ENCODE peak calls at places on chromosomes 13 and 19, in eight cellular contexts. One of them, this sample, is unnamed.

GRCh38 chr19:47144630-47145029 is 14.0 kb downstream of the SAE1 start:
- DNase-seq in cardiac muscle cell: no peak
- DNase-seq in AG04450: no peak
- DNase-seq in cardiac fibroblast: no peak
- DNase-seq in Caco-2: no peak
- DNase-seq in astrocyte: no peak
- DNase-seq in ascending aorta: no peak
- DNase-seq in astrocyte of the spinal cord: no peak
- DNase-seq in this sample: no peak

GRCh38 chr13:74026753-74027152 is 107.5 kb downstream of the KLF12 start:
- DNase-seq in cardiac muscle cell: peak
- DNase-seq in AG04450: no peak
- DNase-seq in cardiac fibroblast: peak
- DNase-seq in Caco-2: no peak
- DNase-seq in astrocyte: peak
- DNase-seq in ascending aorta: no peak
- DNase-seq in astrocyte of the spinal cord: peak
- DNase-seq in this sample: no peak

GRCh38 chr19:33300016-33300981 is 2.0 kb downstream of the CEBPA start:
- DNase-seq in cardiac muscle cell: peak
- DNase-seq in AG04450: no peak
- DNase-seq in cardiac fibroblast: no peak
- DNase-seq in Caco-2: no peak
- DNase-seq in astrocyte: no peak
- DNase-seq in ascending aorta: peak
- DNase-seq in astrocyte of the spinal cord: no peak
- DNase-seq in this sample: no peak

GRCh38 chr13:28558567-28558966 is 63.6 kb upstream of the FLT1 start:
- DNase-seq in cardiac muscle cell: peak
- DNase-seq in AG04450: no peak
- DNase-seq in cardiac fibroblast: peak
- DNase-seq in Caco-2: no peak
- DNase-seq in astrocyte: peak
- DNase-seq in ascending aorta: no peak
- DNase-seq in astrocyte of the spinal cord: no peak
- DNase-seq in this sample: no peak

GRCh38 chr13:99218545-99218944 is 17.9 kb downstream of the UBAC2 start:
- DNase-seq in cardiac muscle cell: no peak
- DNase-seq in AG04450: no peak
- DNase-seq in cardiac fibroblast: no peak
- DNase-seq in Caco-2: no peak
- DNase-seq in astrocyte: peak
- DNase-seq in ascending aorta: no peak
- DNase-seq in astrocyte of the spinal cord: peak
- DNase-seq in this sample: no peak

GRCh38 chr13:55999709-56000108 is 1141.0 kb upstream of the PRR20A start:
- DNase-seq in cardiac muscle cell: no peak
- DNase-seq in AG04450: no peak
- DNase-seq in cardiac fibroblast: no peak
- DNase-seq in Caco-2: no peak
- DNase-seq in astrocyte: no peak
- DNase-seq in ascending aorta: no peak
- DNase-seq in astrocyte of the spinal cord: no peak
- DNase-seq in this sample: peak

GRCh38 chr13:21852043-21852442 is 181.2 kb downstream of the FGF9 start:
- DNase-seq in cardiac muscle cell: no peak
- DNase-seq in AG04450: no peak
- DNase-seq in cardiac fibroblast: no peak
- DNase-seq in Caco-2: no peak
- DNase-seq in astrocyte: no peak
- DNase-seq in ascending aorta: no peak
- DNase-seq in astrocyte of the spinal cord: no peak
- DNase-seq in this sample: no peak

GRCh38 chr13:20383058-20383457 is 142.6 kb downstream of the CRYL1 start:
- DNase-seq in cardiac muscle cell: no peak
- DNase-seq in AG04450: no peak
- DNase-seq in cardiac fibroblast: no peak
- DNase-seq in Caco-2: no peak
- DNase-seq in astrocyte: no peak
- DNase-seq in ascending aorta: no peak
- DNase-seq in astrocyte of the spinal cord: no peak
- DNase-seq in this sample: no peak

GRCh38 chr13:101979825-101980224 is 422.0 kb downstream of the FGF14 start:
- DNase-seq in cardiac muscle cell: no peak
- DNase-seq in AG04450: no peak
- DNase-seq in cardiac fibroblast: no peak
- DNase-seq in Caco-2: no peak
- DNase-seq in astrocyte: no peak
- DNase-seq in ascending aorta: no peak
- DNase-seq in astrocyte of the spinal cord: no peak
- DNase-seq in this sample: no peak

GRCh38 chr13:27194895-27195764 is 23.5 kb upstream of the USP12 start:
- DNase-seq in cardiac muscle cell: peak
- DNase-seq in AG04450: no peak
- DNase-seq in cardiac fibroblast: peak
- DNase-seq in Caco-2: peak
- DNase-seq in astrocyte: peak
- DNase-seq in ascending aorta: no peak
- DNase-seq in astrocyte of the spinal cord: peak
- DNase-seq in this sample: no peak

GRCh38 chr19:17219286-17219685 is 4.1 kb downstream of the USE1 start:
- DNase-seq in cardiac muscle cell: no peak
- DNase-seq in AG04450: no peak
- DNase-seq in cardiac fibroblast: no peak
- DNase-seq in Caco-2: no peak
- DNase-seq in astrocyte: no peak
- DNase-seq in ascending aorta: no peak
- DNase-seq in astrocyte of the spinal cord: no peak
- DNase-seq in this sample: no peak

GRCh38 chr13:106350208-106350607 is 185.3 kb downstream of the EFNB2 start:
- DNase-seq in cardiac muscle cell: no peak
- DNase-seq in AG04450: no peak
- DNase-seq in cardiac fibroblast: no peak
- DNase-seq in Caco-2: no peak
- DNase-seq in astrocyte: no peak
- DNase-seq in ascending aorta: no peak
- DNase-seq in astrocyte of the spinal cord: no peak
- DNase-seq in this sample: no peak

GRCh38 chr13:100235311-100235901 is 146.5 kb downstream of the PCCA start:
- DNase-seq in cardiac muscle cell: peak
- DNase-seq in AG04450: no peak
- DNase-seq in cardiac fibroblast: peak
- DNase-seq in Caco-2: no peak
- DNase-seq in astrocyte: peak
- DNase-seq in ascending aorta: no peak
- DNase-seq in astrocyte of the spinal cord: peak
- DNase-seq in this sample: peak

DNA sequence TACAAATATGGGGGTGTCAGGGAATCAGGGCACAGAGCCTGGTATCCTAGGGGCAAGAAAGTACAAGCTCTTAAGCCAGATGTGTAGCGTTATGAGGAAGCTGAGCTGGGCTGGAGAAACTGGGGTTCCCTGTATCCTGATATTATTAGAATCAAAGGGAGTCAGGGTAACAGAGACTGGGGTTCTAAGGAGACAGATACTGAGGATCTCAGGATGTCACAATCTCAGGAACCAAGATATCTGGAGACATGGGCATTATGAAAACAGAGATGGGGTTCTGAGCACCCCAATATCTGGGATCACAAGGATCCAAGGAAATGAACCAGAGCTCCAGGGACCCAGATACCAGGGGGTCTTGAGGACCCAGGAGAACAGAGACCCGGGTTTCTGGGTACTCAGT is 810 bp downstream of the BCL3 start:
- DNase-seq in cardiac muscle cell: no peak
- DNase-seq in AG04450: no peak
- DNase-seq in cardiac fibroblast: no peak
- DNase-seq in Caco-2: no peak
- DNase-seq in astrocyte: no peak
- DNase-seq in ascending aorta: no peak
- DNase-seq in astrocyte of the spinal cord: no peak
- DNase-seq in this sample: no peak
- H3K4me3 ChIP-seq in cardiac muscle cell: peak
- H3K4me3 ChIP-seq in AG04450: peak
- H3K4me3 ChIP-seq in cardiac fibroblast: peak
- H3K4me3 ChIP-seq in Caco-2: peak
- H3K4me3 ChIP-seq in astrocyte: peak
- H3K4me3 ChIP-seq in ascending aorta: peak
- H3K4me3 ChIP-seq in astrocyte of the spinal cord: peak
- H3K4me3 ChIP-seq in this sample: peak

GRCh38 chr19:55474269-55475265 is 1.9 kb upstream of the ZNF628 start:
- DNase-seq in cardiac muscle cell: no peak
- DNase-seq in AG04450: no peak
- DNase-seq in cardiac fibroblast: no peak
- DNase-seq in Caco-2: no peak
- DNase-seq in astrocyte: peak
- DNase-seq in ascending aorta: no peak
- DNase-seq in astrocyte of the spinal cord: peak
- DNase-seq in this sample: no peak

GRCh38 chr19:55472463-55472862 is 4.0 kb upstream of the ZNF628 start:
- DNase-seq in cardiac muscle cell: peak
- DNase-seq in AG04450: no peak
- DNase-seq in cardiac fibroblast: peak
- DNase-seq in Caco-2: peak
- DNase-seq in astrocyte: peak
- DNase-seq in ascending aorta: no peak
- DNase-seq in astrocyte of the spinal cord: peak
- DNase-seq in this sample: no peak

GRCh38 chr19:55471266-55471665 is 5.2 kb upstream of the ZNF628 start:
- DNase-seq in cardiac muscle cell: no peak
- DNase-seq in AG04450: no peak
- DNase-seq in cardiac fibroblast: no peak
- DNase-seq in Caco-2: no peak
- DNase-seq in astrocyte: no peak
- DNase-seq in ascending aorta: no peak
- DNase-seq in astrocyte of the spinal cord: no peak
- DNase-seq in this sample: no peak

GRCh38 chr19:55473613-55474012 is 2.8 kb upstream of the ZNF628 start:
- DNase-seq in cardiac muscle cell: no peak
- DNase-seq in AG04450: no peak
- DNase-seq in cardiac fibroblast: no peak
- DNase-seq in Caco-2: no peak
- DNase-seq in astrocyte: no peak
- DNase-seq in ascending aorta: no peak
- DNase-seq in astrocyte of the spinal cord: peak
- DNase-seq in this sample: no peak

GRCh38 chr19:55473201-55473600 is 3.2 kb upstream of the ZNF628 start:
- DNase-seq in cardiac muscle cell: no peak
- DNase-seq in AG04450: no peak
- DNase-seq in cardiac fibroblast: no peak
- DNase-seq in Caco-2: no peak
- DNase-seq in astrocyte: no peak
- DNase-seq in ascending aorta: no peak
- DNase-seq in astrocyte of the spinal cord: no peak
- DNase-seq in this sample: no peak
- H3K4me3 ChIP-seq in cardiac muscle cell: no peak
- H3K4me3 ChIP-seq in AG04450: no peak
- H3K4me3 ChIP-seq in cardiac fibroblast: no peak
- H3K4me3 ChIP-seq in Caco-2: no peak
- H3K4me3 ChIP-seq in astrocyte: no peak
- H3K4me3 ChIP-seq in ascending aorta: no peak
- H3K4me3 ChIP-seq in astrocyte of the spinal cord: no peak
- H3K4me3 ChIP-seq in this sample: no peak

DNA sequence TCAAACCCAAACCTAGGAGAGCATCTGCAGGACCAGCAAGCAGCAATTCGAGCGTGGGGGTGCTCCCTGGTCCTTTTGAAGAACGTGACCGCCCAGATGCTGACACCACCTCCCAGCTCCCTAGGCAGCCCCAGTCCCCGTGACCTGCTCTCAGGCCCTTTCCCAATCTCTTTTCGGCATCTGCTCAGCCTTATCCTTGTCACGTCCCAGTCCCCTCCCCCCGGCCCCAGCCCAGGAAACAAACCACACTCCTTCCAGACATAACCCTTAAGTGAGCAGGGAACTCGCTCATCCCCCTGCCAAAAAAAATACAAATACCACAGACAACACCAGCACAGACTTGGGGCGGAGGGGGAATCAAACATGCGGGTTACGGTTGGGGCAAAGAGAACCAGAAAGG is 3.3 kb downstream of the MLLT1 start:
- DNase-seq in cardiac muscle cell: peak
- DNase-seq in AG04450: no peak
- DNase-seq in cardiac fibroblast: peak
- DNase-seq in Caco-2: no peak
- DNase-seq in astrocyte: peak
- DNase-seq in ascending aorta: peak
- DNase-seq in astrocyte of the spinal cord: peak
- DNase-seq in this sample: peak
- H3K4me3 ChIP-seq in cardiac muscle cell: peak
- H3K4me3 ChIP-seq in AG04450: peak
- H3K4me3 ChIP-seq in cardiac fibroblast: no peak
- H3K4me3 ChIP-seq in Caco-2: no peak
- H3K4me3 ChIP-seq in astrocyte: no peak
- H3K4me3 ChIP-seq in ascending aorta: no peak
- H3K4me3 ChIP-seq in astrocyte of the spinal cord: no peak
- H3K4me3 ChIP-seq in this sample: no peak

DNA sequence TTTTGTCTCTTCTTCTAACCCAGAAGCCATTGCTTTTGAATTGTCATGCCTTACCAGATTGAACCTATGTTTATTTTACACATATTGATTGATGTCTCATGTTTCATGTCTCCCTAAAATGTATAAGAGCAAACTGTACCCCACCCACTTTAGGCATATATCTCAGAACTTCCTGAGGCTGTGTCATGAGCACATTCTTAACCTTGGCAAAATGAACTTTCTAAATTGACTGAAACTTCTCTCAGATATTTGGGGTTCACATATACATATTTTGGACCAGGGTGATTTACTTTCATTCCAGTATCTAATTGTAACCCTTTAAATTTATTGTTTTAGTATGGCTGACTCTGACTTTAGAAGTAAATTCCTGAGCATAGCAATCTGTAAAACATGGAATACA is 723.9 kb upstream of the PCDH20 start:
- DNase-seq in cardiac muscle cell: no peak
- DNase-seq in AG04450: no peak
- DNase-seq in cardiac fibroblast: no peak
- DNase-seq in Caco-2: no peak
- DNase-seq in astrocyte: no peak
- DNase-seq in ascending aorta: no peak
- DNase-seq in astrocyte of the spinal cord: no peak
- DNase-seq in this sample: no peak
- H3K4me3 ChIP-seq in cardiac muscle cell: no peak
- H3K4me3 ChIP-seq in AG04450: no peak
- H3K4me3 ChIP-seq in cardiac fibroblast: no peak
- H3K4me3 ChIP-seq in Caco-2: no peak
- H3K4me3 ChIP-seq in astrocyte: no peak
- H3K4me3 ChIP-seq in ascending aorta: no peak
- H3K4me3 ChIP-seq in astrocyte of the spinal cord: no peak
- H3K4me3 ChIP-seq in this sample: no peak

DNA sequence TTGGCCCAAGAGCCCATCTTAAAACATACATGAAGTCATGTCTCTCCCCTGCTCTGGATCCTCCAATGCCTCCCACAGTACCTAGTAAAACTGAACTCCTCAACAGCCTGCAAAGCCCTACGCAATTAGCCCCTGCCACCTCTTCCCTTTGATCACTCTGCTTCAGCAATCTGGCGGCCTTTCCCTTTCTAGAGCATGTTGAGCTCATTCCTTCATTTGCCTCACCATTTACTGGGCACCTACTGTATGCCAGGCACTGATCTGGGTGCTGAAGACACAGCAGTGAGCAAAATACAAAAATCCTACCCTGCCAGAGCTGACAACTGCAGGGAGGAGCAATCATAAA is 2.9 kb downstream of the KEAP1 start:
- DNase-seq in cardiac muscle cell: no peak
- DNase-seq in AG04450: no peak
- DNase-seq in cardiac fibroblast: no peak
- DNase-seq in Caco-2: no peak
- DNase-seq in astrocyte: no peak
- DNase-seq in ascending aorta: no peak
- DNase-seq in astrocyte of the spinal cord: no peak
- DNase-seq in this sample: no peak
- H3K4me3 ChIP-seq in cardiac muscle cell: no peak
- H3K4me3 ChIP-seq in AG04450: no peak
- H3K4me3 ChIP-seq in cardiac fibroblast: no peak
- H3K4me3 ChIP-seq in Caco-2: no peak
- H3K4me3 ChIP-seq in astrocyte: no peak
- H3K4me3 ChIP-seq in ascending aorta: no peak
- H3K4me3 ChIP-seq in astrocyte of the spinal cord: no peak
- H3K4me3 ChIP-seq in this sample: no peak

This sample was measured in WERI-Rb-1.